ENCODE peak calls at places on chromosome 11, in seven cellular contexts. A is cardiac muscle cell, Y is uterus, K is pancreas, Q is body of pancreas, P is stomach, J is mammary epithelial cell. F is an unnamed sample.
A peak's percentile ranks its signal among the peaks of the same experiment; 100 is the strongest.

GRCh38 chr11:101444164-101444563 is 139.6 kb downstream of the TRPC6 start:
- DNase-seq in Q (peak; percentile 61), Y (no peak), K (no peak), P (peak; percentile 72), A (no peak), J (no peak), F (peak; percentile 19)

GRCh38 chr11:133713844-133714243 is 131.5 kb downstream of the SPATA19 start:
- DNase-seq in J (no peak), Y (no peak), K (no peak), P (no peak), A (no peak), Q (no peak), F (no peak)

GRCh38 chr11:69108030-69108429 is 47.7 kb upstream of the SMIM38 start:
- DNase-seq in Y (no peak), A (no peak), J (no peak), Q (no peak), P (no peak), K (peak; percentile 13), F (no peak)

GRCh38 chr11:64566042-64566914 is 24.7 kb upstream of the SLC22A12 start:
- DNase-seq in P (peak; percentile 41), A (peak; percentile 90), J (peak; percentile 70), Y (peak; percentile 77), Q (peak; percentile 96), K (peak; percentile 74), F (peak; percentile 75)

GRCh38 chr11:47538741-47539575 is 14.0 kb downstream of the CELF1 start:
- DNase-seq in Q (no peak), K (no peak), P (no peak), A (no peak), J (no peak), Y (no peak), F (no peak)

GRCh38 chr11:38543311-38543710 is 1945.3 kb upstream of the RAG2 start:
- DNase-seq in Q (no peak), P (no peak), K (no peak), A (peak; percentile 8), Y (no peak), J (peak; percentile 27), F (no peak)

GRCh38 chr11:96204366-96204659 is 138.7 kb downstream of the MAML2 start:
- DNase-seq in P (no peak), Y (no peak), Q (no peak), J (no peak), A (peak; percentile 32), K (no peak), F (no peak)

GRCh38 chr11:69745201-69745600 is 29.9 kb downstream of the FGF4 start:
- DNase-seq in P (no peak), J (no peak), Q (no peak), A (no peak), K (no peak), Y (no peak), F (no peak)

GRCh38 chr11:77821349-77821851 is 456 bp downstream of the AAMDC start:
- DNase-seq in Q (peak; percentile 8), Y (peak; percentile 30), K (peak; percentile 30), J (peak; percentile 33), P (no peak), A (peak; percentile 55), F (peak; percentile 53)

GRCh38 chr11:105738972-105739574 is 129.2 kb downstream of the GRIA4 start:
- DNase-seq in J (no peak), Q (no peak), Y (no peak), P (no peak), K (no peak), A (no peak), F (no peak)

GRCh38 chr11:3165916-3166267 is 782 bp upstream of the OSBPL5 start:
- DNase-seq in J (no peak), P (no peak), A (no peak), K (no peak), Y (peak; percentile 21), Q (no peak), F (no peak)

GRCh38 chr11:33970984-33971466 is 79.1 kb upstream of the LMO2 start:
- DNase-seq in K (no peak), Y (peak; percentile 20), J (peak; percentile 42), Q (peak; percentile 57), A (peak; percentile 77), P (peak; percentile 30), F (peak; percentile 71)

GRCh38 chr11:126467046-126467370 is 111.5 kb downstream of the ST3GAL4 start:
- DNase-seq in Q (no peak), J (no peak), P (no peak), Y (no peak), A (no peak), K (no peak), F (no peak)

GRCh38 chr11:104154296-104154695 is 9.7 kb downstream of the PDGFD start:
- DNase-seq in Y (no peak), Q (no peak), J (no peak), A (no peak), P (no peak), K (no peak), F (no peak)

GRCh38 chr11:104152941-104153340 is 11.0 kb downstream of the PDGFD start:
- DNase-seq in Q (no peak), A (peak; percentile 15), K (no peak), P (no peak), J (no peak), Y (no peak), F (no peak)

GRCh38 chr11:104148074-104148473 is 15.9 kb downstream of the PDGFD start:
- DNase-seq in K (no peak), Y (no peak), Q (no peak), P (no peak), J (peak; percentile 67), A (peak; percentile 64), F (no peak)

GRCh38 chr11:104148696-104149095 is 15.3 kb downstream of the PDGFD start:
- DNase-seq in Q (no peak), J (no peak), A (no peak), K (no peak), Y (no peak), P (no peak), F (no peak)

DNA sequence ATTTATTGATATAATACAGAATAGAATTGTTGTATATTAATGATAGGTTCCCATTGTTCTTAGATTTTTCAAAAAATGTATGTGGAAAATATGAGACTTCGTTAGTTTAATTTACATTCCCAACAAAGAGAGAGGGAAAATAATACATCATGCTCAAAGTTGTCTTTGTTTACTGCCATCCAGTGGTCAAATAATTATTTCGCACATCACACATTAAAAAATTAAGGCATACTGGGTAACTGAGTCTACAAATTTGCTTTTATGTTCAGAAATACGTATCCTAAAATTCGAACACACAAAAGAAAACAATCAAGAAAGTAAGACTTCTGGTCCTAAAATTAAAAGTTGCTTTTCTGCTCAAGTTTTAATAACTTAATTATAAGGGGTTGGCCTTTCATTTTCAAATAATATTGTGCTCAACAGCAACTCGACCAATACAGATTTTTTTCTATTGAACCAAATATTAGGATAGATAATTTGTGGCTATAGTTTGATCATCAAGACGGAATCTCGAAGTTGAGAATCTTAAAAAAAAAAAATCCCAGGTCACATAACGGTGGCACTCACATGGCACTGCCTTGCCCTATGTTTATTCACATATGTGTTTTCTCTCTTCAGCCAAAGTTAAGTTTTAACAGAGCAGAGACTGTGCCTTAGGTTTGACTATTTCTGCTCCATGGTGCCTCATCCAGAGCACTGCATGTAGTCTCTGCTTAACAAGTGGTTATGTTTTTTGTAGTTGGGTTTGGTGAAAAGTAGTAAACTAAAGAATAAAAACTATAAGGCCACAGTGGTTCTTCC is 12.3 kb downstream of the PDGFD start:
- DNase-seq in Y (no peak), K (no peak), P (no peak), Q (no peak), A (peak; percentile 43), J (no peak), F (no peak)
- TF ChIP-seq CTCF in Y (no peak), K (no peak), P (peak; percentile 39), Q (peak; percentile 46), A (peak; percentile 32), J (peak; percentile 44), F (no peak)

GRCh38 chr11:119421941-119422504 is 949 bp downstream of the THY1 start:
- DNase-seq in A (peak; percentile 41), Y (no peak), J (no peak), Q (no peak), K (no peak), P (no peak), F (no peak)
- H3K4me1 ChIP-seq in A (peaks cover 10% of the 10 kb centered on the region), Y (no peaks in the 10 kb centered on the region), J (peaks cover 36% of the 10 kb centered on the region), Q (peaks cover 11% of the 10 kb centered on the region), K (no peaks in the 10 kb centered on the region), P (peaks cover 16% of the 10 kb centered on the region), F (no peaks in the 10 kb centered on the region)

GRCh38 chr11:35661539-35661938 is 1.0 kb upstream of the TRIM44 start:
- DNase-seq in J (no peak), P (no peak), A (no peak), K (no peak), Y (no peak), Q (no peak), F (no peak)
- H3K4me3 ChIP-seq in J (peak overlapping the region; percentile 76), P (peak overlapping the region; percentile 83), A (no peak overlapping the region), K (peak overlapping the region; percentile 56), Y (peak overlapping the region; percentile 78), Q (peak overlapping the region; percentile 41), F (no peak overlapping the region)

GRCh38 chr11:103877221-103877620 is 159.2 kb upstream of the DDI1 start:
- DNase-seq in Y (no peak), P (no peak), K (no peak), Q (no peak), A (peak; percentile 33), J (peak; percentile 5), F (no peak)
- TF ChIP-seq CTCF in Y (no peak), P (no peak), K (no peak), Q (no peak), A (no peak), J (peak; percentile 23), F (peak; percentile 9)

GRCh38 chr11:61474234-61474633 is 34.3 kb upstream of the LRRC10B start:
- DNase-seq in P (no peak), K (no peak), A (peak; percentile 32), Q (no peak), Y (no peak), J (no peak), F (no peak)

GRCh38 chr11:61473370-61474025 is 35.1 kb upstream of the LRRC10B start:
- DNase-seq in K (no peak), Y (no peak), Q (no peak), P (no peak), J (peak; percentile 59), A (peak; percentile 32), F (no peak)

GRCh38 chr11:61475433-61475832 is 33.1 kb upstream of the LRRC10B start:
- DNase-seq in K (no peak), Y (no peak), Q (no peak), J (no peak), A (no peak), P (no peak), F (no peak)

GRCh38 chr11:61472868-61473267 is 35.7 kb upstream of the LRRC10B start:
- DNase-seq in Y (peak; percentile 30), Q (peak; percentile 30), K (no peak), A (peak; percentile 81), P (no peak), J (no peak), F (peak; percentile 81)

DNA sequence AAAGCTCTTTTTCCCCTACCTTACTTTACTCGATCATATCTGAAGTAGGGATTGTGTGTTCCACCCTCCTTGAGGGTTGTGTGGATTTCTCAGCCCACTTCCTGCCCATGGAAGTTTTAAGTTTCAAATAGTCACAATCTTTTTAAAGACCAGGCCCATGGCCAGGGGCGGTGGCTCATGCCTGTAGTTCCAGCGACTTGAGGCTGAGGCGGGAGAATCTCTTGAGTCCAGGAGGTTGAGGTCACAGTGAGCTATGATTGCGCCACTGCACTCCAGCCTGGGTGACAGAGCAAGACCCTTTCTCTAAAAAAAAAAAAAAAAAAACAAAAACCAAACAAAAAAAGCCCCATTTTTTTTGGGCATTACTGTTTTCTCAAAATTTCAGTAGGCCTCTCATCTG is 36.3 kb upstream of the LRRC10B start:
- DNase-seq in K (no peak), J (no peak), A (peak; percentile 46), Q (peak; percentile 39), P (no peak), Y (peak; percentile 50), F (peak; percentile 47)
- H3K4me1 ChIP-seq in K (no peaks in the 10 kb centered on the region), J (peaks cover 8% of the 10 kb centered on the region), A (no peaks in the 10 kb centered on the region), Q (no peaks in the 10 kb centered on the region), P (peaks cover under 1% of the 10 kb centered on the region), Y (no peaks in the 10 kb centered on the region), F (no peaks in the 10 kb centered on the region)

F was measured in adrenal gland.